ENCODE peak calls at places on chromosome X, in five cellular contexts. U is heart left ventricle, B is breast epithelium, E is spleen, C is cardiac muscle cell. X is an unnamed sample.

GRCh38 chrX:71543316-71543715 is 10.4 kb downstream of the OGT start:
- DNase-seq in U (no peak), B (no peak), E (no peak), C (peak; percentile 51), X (no peak)

GRCh38 chrX:39998636-39999406 is 98.9 kb downstream of the BCOR start:
- DNase-seq in U (no peak), B (no peak), E (no peak), C (no peak), X (no peak)

GRCh38 chrX:103666202-103667107 is 20.0 kb downstream of the MORF4L2 start:
- DNase-seq in U (no peak), B (no peak), E (no peak), C (no peak), X (no peak)

GRCh38 chrX:18683027-18683426 is 11.1 kb upstream of the RS1 start:
- DNase-seq in U (no peak), B (no peak), E (no peak), C (no peak), X (no peak)

GRCh38 chrX:40102393-40103381 is 4.9 kb upstream of the BCOR start:
- DNase-seq in U (no peak), B (no peak), E (no peak), C (no peak), X (no peak)

GRCh38 chrX:9326369-9326768 is 138.5 kb upstream of the TBL1X start:
- DNase-seq in U (no peak), B (no peak), E (no peak), C (no peak), X (no peak)

GRCh38 chrX:109155161-109155560 is 326.7 kb downstream of the GUCY2F start:
- DNase-seq in U (no peak), B (no peak), E (no peak), C (no peak), X (no peak)

GRCh38 chrX:112784692-112785091 is 55.9 kb downstream of the AMOT start:
- DNase-seq in U (no peak), B (no peak), E (no peak), C (no peak), X (no peak)

GRCh38 chrX:31165241-31166035 is 93.6 kb upstream of the FTHL17 start:
- DNase-seq in U (no peak), B (no peak), E (no peak), C (peak; percentile 73), X (no peak)

GRCh38 chrX:72269671-72270251 is 7.3 kb downstream of the RPS4X start:
- DNase-seq in U (no peak), B (no peak), E (no peak), C (peak; percentile 50), X (no peak)

GRCh38 chrX:97547873-97548578 is 664.3 kb downstream of the RPA4 start:
- DNase-seq in U (no peak), B (no peak), E (no peak), C (peak; percentile 40), X (no peak)

GRCh38 chrX:42485621-42486020 is 292.3 kb downstream of the PPP1R2C start:
- DNase-seq in U (no peak), B (no peak), E (no peak), C (no peak), X (no peak)

GRCh38 chrX:150587585-150588503 is 19.4 kb downstream of the MTM1 start:
- DNase-seq in U (no peak), B (no peak), E (no peak), C (peak; percentile 46), X (peak; percentile 51)

GRCh38 chrX:17706676-17707075 is 30.6 kb upstream of the SCML1 start:
- DNase-seq in U (no peak), B (no peak), E (no peak), C (peak; percentile 45), X (no peak)

GRCh38 chrX:103716967-103717366 is 6.3 kb downstream of the TMEM31 start:
- DNase-seq in U (no peak), B (no peak), E (no peak), C (peak; percentile 95), X (peak; percentile 25)

GRCh38 chrX:122134291-122134690 is 1049.8 kb upstream of the GRIA3 start:
- DNase-seq in U (no peak), B (no peak), E (no peak), C (no peak), X (no peak)

GRCh38 chrX:114650351-114650750 is 66.5 kb downstream of the HTR2C start:
- DNase-seq in U (no peak), B (no peak), E (no peak), C (no peak), X (no peak)

GRCh38 chrX:13700380-13700779 is 11.5 kb downstream of the RAB9A start:
- DNase-seq in U (no peak), B (no peak), E (no peak), C (no peak), X (no peak)

GRCh38 chrX:97252111-97252510 is 368.4 kb downstream of the RPA4 start:
- DNase-seq in U (no peak), B (no peak), E (no peak), C (no peak), X (no peak)

GRCh38 chrX:40085086-40085551 is 12.6 kb downstream of the BCOR start:
- DNase-seq in U (no peak), B (no peak), E (no peak), C (peak; percentile 86), X (no peak)

DNA sequence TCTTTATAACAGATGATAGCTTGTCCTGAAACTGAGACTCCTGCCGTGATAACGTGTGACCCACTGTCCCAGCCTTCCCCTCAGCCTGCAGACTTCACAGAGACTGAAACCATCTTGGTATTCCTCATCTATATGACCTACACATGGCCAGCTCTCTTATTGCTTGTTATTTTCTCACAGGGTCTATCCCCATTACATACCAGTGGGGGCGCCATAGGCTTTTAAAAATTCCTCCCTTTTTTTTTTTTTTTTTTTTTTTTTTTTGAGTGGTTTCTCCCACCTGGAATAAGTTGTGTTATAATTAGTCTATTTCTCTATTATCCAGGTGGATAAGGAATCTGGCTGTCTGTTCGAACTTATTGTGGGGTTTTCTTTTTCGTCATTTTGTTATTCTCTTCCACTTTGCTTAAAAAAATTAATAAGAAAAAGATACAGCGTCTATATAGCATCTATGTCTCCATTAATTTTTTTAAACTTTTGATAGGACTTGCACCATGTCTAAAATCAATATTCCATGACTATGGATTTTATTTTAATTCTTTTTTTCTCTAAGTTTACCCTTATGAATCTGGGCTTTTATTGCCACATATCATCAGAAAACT is 47.2 kb downstream of the GYG2 start:
- DNase-seq in U (no peak), B (no peak), E (no peak), C (peak; percentile 20), X (no peak)
- TF ChIP-seq CTCF in U (peak; percentile 31), B (no peak), E (no peak), C (peak; percentile 37), X (peak; percentile 32)

GRCh38 chrX:66005832-66006449 is 33.9 kb downstream of the VSIG4 start:
- DNase-seq in U (no peak), B (no peak), E (no peak), C (no peak), X (no peak)

GRCh38 chrX:66004928-66005831 is 34.7 kb downstream of the VSIG4 start:
- DNase-seq in U (no peak), B (no peak), E (no peak), C (no peak), X (no peak)

GRCh38 chrX:66009231-66009845 is 30.5 kb downstream of the VSIG4 start:
- DNase-seq in U (no peak), B (no peak), E (no peak), C (no peak), X (no peak)

GRCh38 chrX:66008403-66008970 is 31.4 kb downstream of the VSIG4 start:
- DNase-seq in U (no peak), B (no peak), E (no peak), C (no peak), X (no peak)

GRCh38 chrX:66007851-66008250 is 32.0 kb downstream of the VSIG4 start:
- DNase-seq in U (no peak), B (no peak), E (no peak), C (no peak), X (no peak)
- H3K4me1 ChIP-seq in U (no peaks in the 10 kb centered on the region), B (no peaks in the 10 kb centered on the region), E (peaks cover 52% of the 10 kb centered on the region), C (no peaks in the 10 kb centered on the region), X (no peaks in the 10 kb centered on the region)

DNA sequence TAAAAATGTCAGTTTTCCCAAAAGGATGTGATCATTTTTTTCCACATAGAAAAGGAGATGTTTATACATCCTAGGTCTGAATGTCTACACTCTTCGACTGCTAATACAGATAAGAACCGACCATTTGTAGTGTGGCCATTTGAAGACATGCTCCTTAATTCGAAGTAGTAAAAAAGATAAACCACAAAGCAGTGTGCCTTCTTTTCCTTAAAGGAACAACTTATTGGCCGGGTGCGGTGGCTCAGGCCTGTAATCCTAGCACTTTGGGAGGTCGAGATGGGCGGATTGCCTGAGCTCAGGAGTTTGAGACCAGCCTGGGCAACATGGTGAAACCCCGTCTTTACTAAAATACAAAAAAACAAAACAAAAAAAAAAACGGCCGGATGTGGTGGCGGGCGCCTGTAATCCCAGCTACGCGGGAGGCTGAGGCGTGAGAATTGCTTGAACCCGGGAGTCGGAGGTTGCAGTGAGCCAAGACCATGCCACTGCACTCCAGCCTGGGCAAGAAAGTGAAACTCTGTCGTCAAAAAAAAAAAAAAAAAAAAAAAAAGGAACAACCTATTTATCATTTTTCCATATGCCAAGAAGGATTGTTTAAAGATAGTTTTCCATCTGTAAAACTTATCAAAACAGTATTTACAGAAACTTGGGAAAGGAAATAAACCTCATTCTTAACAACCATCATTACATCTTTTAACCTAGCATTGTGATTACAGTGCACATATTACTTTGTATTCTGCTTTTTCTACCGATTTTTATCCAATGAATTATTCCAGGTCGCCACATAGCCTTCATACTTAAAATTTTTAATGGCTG is 2.6 kb downstream of the INTS6L start:
- DNase-seq in U (no peak), B (no peak), E (no peak), C (no peak), X (no peak)
- H3K4me3 ChIP-seq in U (peak overlapping the region; percentile 89), B (peak overlapping the region; percentile 72), E (no peak overlapping the region), C (peak overlapping the region; percentile 45), X (no peak overlapping the region)

GRCh38 chrX:118183606-118184005 is 67.0 kb upstream of the KLHL13 start:
- DNase-seq in U (no peak), B (no peak), E (no peak), C (no peak), X (no peak)
- TF ChIP-seq CTCF in U (no peak), B (no peak), E (no peak), C (no peak), X (no peak)